ENCODE peak calls at places on chromosomes 11 and 22, in ten cellular contexts. U is PC-3, V is astrocyte, B is body of pancreas, F is thoracic aorta, C is GM06990, K is lower lobe of right lung, Z is IMR-90, H is GM23248, N is SJSA1. S is an unnamed sample. For H3K27me3, the result is how much of the 10 kb centered on the place peaks cover.

GRCh38 chr11:2116680-2117079 is 22.5 kb downstream of the IGF2 start:
- DNase-seq in H (no peak), U (no peak), C (no peak), Z (no peak), K (no peak), N (no peak), F (no peak), V (no peak), B (no peak), S (no peak)

GRCh38 chr11:134276396-134277175 is 407 bp downstream of the GLB1L3 start:
- DNase-seq in N (no peak), Z (no peak), H (peak), C (no peak), K (no peak), U (no peak), F (no peak), B (no peak), V (no peak), S (no peak)

GRCh38 chr11:72692498-72693237 is 18.4 kb upstream of the PDE2A start:
- DNase-seq in C (no peak), U (no peak), F (no peak), Z (no peak), K (no peak), B (no peak), N (no peak), V (no peak), H (no peak), S (no peak)

GRCh38 chr11:20647976-20648565 is 21.3 kb upstream of the NELL1 start:
- DNase-seq in U (peak), V (peak), B (peak), F (no peak), H (peak), N (peak), C (no peak), K (no peak), Z (peak), S (no peak)

GRCh38 chr22:40107756-40108437 is 69.8 kb upstream of the TNRC6B start:
- DNase-seq in V (no peak), C (peak), N (peak), H (peak), F (no peak), K (no peak), U (peak), Z (peak), B (peak), S (peak)

GRCh38 chr11:32792948-32793475 is 1.4 kb downstream of the CCDC73 start:
- DNase-seq in H (peak), K (no peak), U (peak), B (peak), V (peak), Z (peak), C (no peak), N (peak), F (no peak), S (peak)

GRCh38 chr11:105829084-105829483 is 193.0 kb downstream of the MSANTD4 start:
- DNase-seq in B (no peak), K (no peak), V (no peak), C (peak), Z (no peak), H (no peak), N (no peak), U (no peak), F (no peak), S (no peak)

GRCh38 chr11:78039919-78040671 is 17.0 kb upstream of the KCTD14 start:
- DNase-seq in Z (peak), U (peak), K (peak), V (peak), B (peak), N (peak), H (peak), F (peak), C (peak), S (peak)

GRCh38 chr22:44437493-44438015 is 60.5 kb downstream of the RTL6 start:
- DNase-seq in F (no peak), K (no peak), B (no peak), V (peak), N (no peak), Z (peak), U (peak), H (peak), C (no peak), S (peak)

GRCh38 chr11:64918056-64918455 is 1.0 kb upstream of the ATG2A start:
- DNase-seq in F (no peak), B (no peak), Z (peak), N (peak), U (peak), V (peak), C (no peak), K (no peak), H (peak), S (peak)

GRCh38 chr11:35363246-35364100 is 55.9 kb downstream of the SLC1A2 start:
- DNase-seq in V (no peak), N (no peak), F (no peak), Z (no peak), B (no peak), K (no peak), U (no peak), C (no peak), H (peak), S (no peak)

GRCh38 chr11:43921561-43922294 is 20.7 kb upstream of the C11orf96 start:
- DNase-seq in C (no peak), V (no peak), F (no peak), U (no peak), B (no peak), H (no peak), N (peak), Z (no peak), K (no peak), S (no peak)

GRCh38 chr22:47816121-47816915 is 1053.9 kb downstream of the TBC1D22A start:
- DNase-seq in C (no peak), B (no peak), K (no peak), N (no peak), H (no peak), U (no peak), F (no peak), V (no peak), Z (no peak), S (no peak)

GRCh38 chr11:73184953-73185671 is 33.0 kb upstream of the P2RY2 start:
- DNase-seq in H (peak), C (peak), F (no peak), B (peak), V (no peak), Z (peak), U (peak), K (peak), N (peak), S (peak)

GRCh38 chr22:42270178-42270511 is 308 bp downstream of the TCF20 start:
- DNase-seq in C (no peak), N (no peak), K (no peak), F (no peak), H (no peak), V (no peak), U (peak), Z (no peak), B (peak), S (peak)

GRCh38 chr11:44316388-44317240 is 6.7 kb upstream of the ALX4 start:
- DNase-seq in F (no peak), V (no peak), B (no peak), K (no peak), N (no peak), C (no peak), H (peak), U (no peak), Z (no peak), S (no peak)

GRCh38 chr11:65213322-65214211 is 31.8 kb downstream of the CAPN1 start:
- DNase-seq in B (no peak), N (no peak), K (no peak), U (no peak), Z (peak), H (no peak), F (no peak), V (no peak), C (no peak), S (no peak)

GRCh38 chr11:134027671-134028070 is 41.2 kb upstream of the JAM3 start:
- DNase-seq in B (no peak), H (no peak), Z (no peak), N (no peak), V (no peak), F (no peak), C (no peak), U (no peak), K (no peak), S (no peak)

GRCh38 chr22:22604326-22605073 is 39.9 kb upstream of the GGTLC2 start:
- DNase-seq in Z (no peak), B (no peak), V (no peak), F (no peak), U (no peak), H (no peak), K (no peak), C (no peak), N (no peak), S (no peak)

GRCh38 chr22:42651134-42651533 is 1.9 kb upstream of the CYB5R3 start:
- DNase-seq in U (peak), Z (peak), N (no peak), H (peak), K (no peak), V (peak), C (no peak), B (no peak), F (no peak), S (peak)

GRCh38 chr11:128548655-128549255 is 38.6 kb downstream of the ETS1 start:
- DNase-seq in F (no peak), Z (peak), H (peak), K (peak), C (peak), V (no peak), N (no peak), B (peak), U (peak), S (peak)

GRCh38 chr11:68020575-68020974 is 9.9 kb upstream of the NDUFS8 start:
- DNase-seq in C (no peak), F (no peak), B (no peak), V (no peak), U (peak), K (peak), N (peak), H (peak), Z (peak), S (peak)

GRCh38 chr11:64591257-64592233 is 525 bp downstream of the SLC22A12 start:
- DNase-seq in C (no peak), K (peak), U (no peak), N (no peak), V (no peak), H (no peak), Z (no peak), B (no peak), F (no peak), S (no peak)

GRCh38 chr11:78660451-78660850 is 85.8 kb upstream of the NARS2 start:
- DNase-seq in C (no peak), N (no peak), U (no peak), K (no peak), F (no peak), H (peak), B (no peak), Z (no peak), V (peak), S (peak)

GRCh38 chr22:46250783-46251125 is 661 bp upstream of the CDPF1 start:
- DNase-seq in N (no peak), H (peak), Z (no peak), B (no peak), U (no peak), K (no peak), F (no peak), V (no peak), C (no peak), S (no peak)

GRCh38 chr11:126485986-126486635 is 130.6 kb downstream of the ST3GAL4 start:
- DNase-seq in F (no peak), N (no peak), Z (no peak), H (no peak), V (no peak), C (no peak), K (no peak), U (no peak), B (no peak), S (no peak)

GRCh38 chr11:125950696-125951645 is 5.1 kb downstream of the VSIG10L2 start:
- DNase-seq in Z (peak), N (no peak), V (no peak), H (peak), B (peak), K (no peak), U (no peak), C (no peak), F (no peak), S (no peak)

GRCh38 chr11:1843098-1843473 is 4.3 kb downstream of the TNNI2 start:
- DNase-seq in H (no peak), U (no peak), Z (no peak), F (no peak), V (no peak), C (no peak), N (no peak), B (peak), K (peak), S (no peak)

GRCh38 chr11:75591966-75592365 is 29.9 kb downstream of the SERPINH1 start:
- DNase-seq in K (no peak), F (no peak), C (no peak), N (no peak), Z (no peak), V (no peak), U (no peak), H (no peak), B (no peak), S (no peak)

GRCh38 chr11:14578551-14578956 is 58.4 kb upstream of the PSMA1 start:
- DNase-seq in U (peak), K (no peak), Z (peak), B (no peak), V (peak), F (no peak), N (no peak), C (peak), H (no peak), S (no peak)

GRCh38 chr11:31487848-31488247 is 21.6 kb downstream of the IMMP1L start:
- DNase-seq in H (peak), K (no peak), N (peak), U (peak), C (no peak), F (no peak), Z (peak), B (no peak), V (peak), S (no peak)

GRCh38 chr11:125624756-125625213 is at the start of gene CHEK1:
- DNase-seq in B (peak), C (no peak), Z (no peak), N (no peak), V (no peak), U (no peak), H (no peak), F (no peak), K (no peak), S (no peak)

GRCh38 chr11:134036484-134037092 is 32.3 kb upstream of the JAM3 start:
- DNase-seq in K (no peak), H (peak), Z (no peak), U (no peak), B (peak), F (no peak), C (no peak), V (no peak), N (no peak), S (no peak)

GRCh38 chr22:29195964-29196666 is 9.6 kb upstream of the EMID1 start:
- DNase-seq in N (no peak), F (no peak), Z (no peak), K (peak), B (no peak), V (no peak), C (no peak), H (no peak), U (no peak), S (no peak)

GRCh38 chr11:41498726-41499125 is 39.3 kb upstream of the LRRC4C start:
- DNase-seq in H (peak), Z (no peak), V (no peak), F (no peak), C (no peak), B (no peak), K (no peak), U (peak), N (peak), S (no peak)

GRCh38 chr11:41499429-41499828 is 40.0 kb upstream of the LRRC4C start:
- DNase-seq in U (no peak), V (peak), F (no peak), Z (no peak), B (no peak), C (no peak), K (no peak), N (peak), H (no peak), S (no peak)

GRCh38 chr11:41494716-41495115 is 35.3 kb upstream of the LRRC4C start:
- DNase-seq in U (no peak), C (no peak), F (no peak), H (no peak), N (no peak), Z (no peak), K (no peak), B (no peak), V (peak), S (no peak)

GRCh38 chr11:41497974-41498373 is 38.5 kb upstream of the LRRC4C start:
- DNase-seq in U (no peak), H (no peak), K (no peak), B (no peak), N (peak), C (no peak), F (no peak), V (peak), Z (no peak), S (peak)
- H3K27me3 ChIP-seq in U (under half), H (under half), K (under half), B (under half), N (under half), C (under half), F (under half), V (under half), Z (under half), S (under half)

GRCh38 chr11:123216249-123216648 is 21.2 kb upstream of the CLMP start:
- DNase-seq in U (no peak), V (no peak), B (no peak), N (no peak), C (no peak), Z (no peak), K (no peak), F (no peak), H (no peak), S (no peak)

GRCh38 chr11:123219066-123219697 is 24.1 kb upstream of the CLMP start:
- DNase-seq in V (no peak), H (peak), U (no peak), K (no peak), N (no peak), C (no peak), B (no peak), Z (peak), F (no peak), S (peak)

GRCh38 chr11:123221074-123221473 is 26.0 kb upstream of the CLMP start:
- DNase-seq in F (no peak), Z (no peak), B (no peak), N (no peak), H (peak), C (no peak), U (no peak), V (no peak), K (no peak), S (no peak)

GRCh38 chr11:123217897-123218296 is 22.8 kb upstream of the CLMP start:
- DNase-seq in F (no peak), N (no peak), V (no peak), U (no peak), H (peak), K (no peak), C (no peak), Z (no peak), B (no peak), S (no peak)

DNA sequence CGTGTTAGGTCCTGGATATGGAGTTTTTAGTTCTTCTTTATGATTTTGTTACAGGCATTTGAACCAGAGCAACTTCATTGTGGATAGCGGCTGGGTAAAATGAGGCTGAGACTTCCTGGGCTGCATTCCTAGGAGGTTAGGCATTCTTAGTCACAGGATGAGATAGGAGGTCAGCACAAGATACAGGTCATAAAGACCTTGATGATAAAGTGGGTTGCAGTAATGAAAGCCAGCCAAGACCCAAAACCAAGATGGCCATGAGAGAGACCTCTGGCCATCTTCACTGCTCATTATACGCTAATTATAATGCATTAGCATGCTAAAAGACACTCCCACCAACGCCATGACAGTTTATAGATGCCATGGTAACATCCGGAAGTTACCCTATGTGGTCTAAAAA is 23.4 kb upstream of the CLMP start:
- DNase-seq in N (no peak), K (no peak), V (no peak), C (no peak), U (no peak), H (no peak), F (no peak), Z (peak), B (no peak), S (no peak)
- H3K27me3 ChIP-seq in N (under half), K (under half), V (under half), C (under half), U (under half), H (under half), F (under half), Z (under half), B (under half), S (under half)

GRCh38 chr11:117686711-117687110 is 110.3 kb downstream of the DSCAML1 start:
- DNase-seq in V (no peak), C (no peak), B (no peak), H (peak), K (no peak), N (no peak), F (no peak), Z (no peak), U (peak), S (peak)

GRCh38 chr11:117684111-117684510 is 112.9 kb downstream of the DSCAML1 start:
- DNase-seq in C (no peak), H (no peak), K (no peak), Z (no peak), B (no peak), N (no peak), F (no peak), U (no peak), V (no peak), S (no peak)

GRCh38 chr11:117685566-117685965 is 111.5 kb downstream of the DSCAML1 start:
- DNase-seq in Z (no peak), U (no peak), F (no peak), C (no peak), V (no peak), H (no peak), K (no peak), B (no peak), N (no peak), S (no peak)

GRCh38 chr11:117687776-117688175 is 109.2 kb downstream of the DSCAML1 start:
- DNase-seq in Z (no peak), F (no peak), K (no peak), U (no peak), B (no peak), V (no peak), N (no peak), H (no peak), C (no peak), S (no peak)

DNA sequence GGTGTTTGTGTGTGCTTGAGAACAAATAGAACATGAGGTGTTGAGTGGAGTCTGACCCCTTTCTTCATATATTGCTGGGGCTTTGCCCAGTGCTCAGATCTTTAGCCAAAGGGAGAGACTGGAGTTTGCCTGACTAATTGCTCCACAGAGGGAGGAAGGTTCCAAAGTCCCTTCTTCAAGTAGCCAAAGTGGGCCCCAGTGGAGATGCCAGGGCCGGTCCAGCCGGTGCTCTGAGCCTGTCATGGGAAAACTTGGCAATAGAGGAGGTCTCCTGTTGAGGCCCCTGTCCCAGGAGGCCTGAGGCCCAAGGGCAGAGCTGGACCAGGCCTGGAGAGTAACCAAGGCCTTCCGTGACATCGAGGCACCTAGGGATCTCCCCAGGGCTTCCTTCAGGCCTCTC is 112.3 kb downstream of the DSCAML1 start:
- DNase-seq in U (no peak), Z (no peak), K (no peak), V (no peak), B (no peak), F (no peak), H (no peak), N (no peak), C (no peak), S (no peak)
- H3K27me3 ChIP-seq in U (half or more), Z (under half), K (under half), V (under half), B (under half), F (under half), H (under half), N (under half), C (under half), S (under half)

DNA sequence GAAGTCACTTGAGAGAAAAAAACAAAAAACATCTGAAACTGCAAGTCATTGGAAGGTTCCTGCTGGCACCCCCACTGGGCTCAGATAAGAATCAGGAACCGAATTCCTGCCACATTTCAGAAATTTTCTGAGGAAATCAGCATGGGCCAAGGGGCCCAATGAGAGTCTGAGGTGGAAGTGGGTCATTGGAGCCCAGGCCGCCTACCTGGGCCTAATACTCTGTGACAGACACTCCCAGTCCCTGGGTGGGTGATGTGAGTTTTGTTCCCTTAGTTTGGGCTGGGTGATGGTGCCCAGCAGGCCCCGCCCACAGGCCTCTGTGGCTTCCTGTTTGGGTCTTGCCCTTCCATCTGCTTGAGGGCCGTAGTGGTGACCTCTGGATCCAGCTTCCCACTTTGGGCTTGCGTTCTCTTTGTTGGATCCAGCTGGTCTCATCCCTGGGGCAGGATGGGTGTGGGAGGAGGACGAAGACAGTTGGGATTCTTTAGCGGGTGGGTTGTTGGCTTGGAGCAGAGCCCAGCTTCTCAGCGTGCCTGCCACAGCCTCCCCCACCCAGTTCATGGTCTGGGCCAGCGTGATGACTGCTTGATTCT is 40.7 kb downstream of the PARVA start:
- DNase-seq in Z (peak), V (peak), H (peak), F (no peak), C (no peak), K (no peak), N (no peak), B (no peak), U (no peak), S (peak)
- H3K27me3 ChIP-seq in Z (under half), V (under half), H (under half), F (under half), C (under half), K (under half), N (under half), B (under half), U (under half), S (under half)